ENCODE peak calls at places on chromosomes 2 and 18, in four cellular contexts. I is heart right ventricle, Z is Peyer's patch, U is IMR-90. F is an unnamed sample. For H3K27me3 and H3K36me3, the result is how much of the 10 kb centered on the place peaks cover.

GRCh38 chr2:231662028-231662810 is 46.1 kb upstream of the PTMA start:
- DNase-seq in I (peak), Z (peak), U (peak), F (peak)

GRCh38 chr18:68275616-68276015 is 439.3 kb downstream of the TMX3 start:
- DNase-seq in I (no peak), Z (no peak), U (peak), F (no peak)

GRCh38 chr2:240374085-240374907 is 61.2 kb upstream of the GPC1 start:
- DNase-seq in I (peak), Z (peak), U (peak), F (no peak)

GRCh38 chr18:24987271-24987932 is 364.6 kb downstream of the ZNF521 start:
- DNase-seq in I (peak), Z (no peak), U (peak), F (no peak)

GRCh38 chr2:188181884-188182283 is 109.8 kb upstream of the GULP1 start:
- DNase-seq in I (no peak), Z (no peak), U (no peak), F (no peak)

GRCh38 chr2:206217743-206218520 is 56.5 kb upstream of the ZDBF2 start:
- DNase-seq in I (no peak), Z (no peak), U (no peak), F (no peak)

GRCh38 chr2:110105608-110106467 is 9.8 kb downstream of the MALL start:
- DNase-seq in I (no peak), Z (no peak), U (peak), F (no peak)

GRCh38 chr2:175036582-175037018 is 31.4 kb upstream of the CHN1 start:
- DNase-seq in I (no peak), Z (no peak), U (peak), F (peak)

GRCh38 chr2:241153616-241154015 is 3.3 kb downstream of the PPP1R7 start:
- DNase-seq in I (no peak), Z (no peak), U (peak), F (no peak)

GRCh38 chr2:10457846-10458563 is 9.9 kb upstream of the ODC1 start:
- DNase-seq in I (no peak), Z (no peak), U (peak), F (no peak)

GRCh38 chr2:102841107-102841840 is 79.4 kb downstream of the TMEM182 start:
- DNase-seq in I (peak), Z (no peak), U (peak), F (peak)

GRCh38 chr2:227761734-227762476 is 16.2 kb downstream of the SCYGR8 start:
- DNase-seq in I (no peak), Z (no peak), U (peak), F (no peak)

GRCh38 chr18:57980573-57981348 is 63.3 kb upstream of the NEDD4L start:
- DNase-seq in I (no peak), Z (no peak), U (no peak), F (no peak)

DNA sequence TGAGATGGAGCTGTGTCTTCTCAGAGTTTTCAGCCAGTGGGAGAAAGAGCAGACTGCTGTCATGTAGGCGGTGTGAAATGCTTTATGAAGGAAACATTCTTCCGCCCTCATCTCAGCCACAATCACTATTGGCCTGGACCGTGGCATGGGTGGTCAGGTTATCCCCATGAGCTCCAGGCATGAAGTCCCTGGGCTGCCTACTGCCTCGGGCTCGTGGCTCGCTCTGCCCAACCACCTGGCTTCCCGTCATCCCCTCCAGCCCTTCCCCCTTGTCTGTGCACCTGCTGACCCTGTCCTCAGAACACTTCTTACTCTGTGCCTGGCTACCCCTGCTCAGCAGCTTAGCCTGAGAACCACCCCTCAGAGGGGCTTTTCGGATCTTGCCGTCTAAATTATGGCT is 15.5 kb downstream of the COLEC11 start:
- DNase-seq in I (no peak), Z (no peak), U (no peak), F (no peak)
- H3K27me3 ChIP-seq in I (under half), Z (under half), U (under half), F (under half)

GRCh38 chr2:73856214-73856613 is 27.5 kb downstream of the STAMBP start:
- DNase-seq in I (no peak), Z (no peak), U (peak), F (no peak)

GRCh38 chr2:73855526-73855925 is 26.8 kb downstream of the STAMBP start:
- DNase-seq in I (no peak), Z (no peak), U (peak), F (no peak)

GRCh38 chr2:73862987-73863386 is 29.8 kb upstream of the ACTG2 start:
- DNase-seq in I (no peak), Z (no peak), U (no peak), F (no peak)

DNA sequence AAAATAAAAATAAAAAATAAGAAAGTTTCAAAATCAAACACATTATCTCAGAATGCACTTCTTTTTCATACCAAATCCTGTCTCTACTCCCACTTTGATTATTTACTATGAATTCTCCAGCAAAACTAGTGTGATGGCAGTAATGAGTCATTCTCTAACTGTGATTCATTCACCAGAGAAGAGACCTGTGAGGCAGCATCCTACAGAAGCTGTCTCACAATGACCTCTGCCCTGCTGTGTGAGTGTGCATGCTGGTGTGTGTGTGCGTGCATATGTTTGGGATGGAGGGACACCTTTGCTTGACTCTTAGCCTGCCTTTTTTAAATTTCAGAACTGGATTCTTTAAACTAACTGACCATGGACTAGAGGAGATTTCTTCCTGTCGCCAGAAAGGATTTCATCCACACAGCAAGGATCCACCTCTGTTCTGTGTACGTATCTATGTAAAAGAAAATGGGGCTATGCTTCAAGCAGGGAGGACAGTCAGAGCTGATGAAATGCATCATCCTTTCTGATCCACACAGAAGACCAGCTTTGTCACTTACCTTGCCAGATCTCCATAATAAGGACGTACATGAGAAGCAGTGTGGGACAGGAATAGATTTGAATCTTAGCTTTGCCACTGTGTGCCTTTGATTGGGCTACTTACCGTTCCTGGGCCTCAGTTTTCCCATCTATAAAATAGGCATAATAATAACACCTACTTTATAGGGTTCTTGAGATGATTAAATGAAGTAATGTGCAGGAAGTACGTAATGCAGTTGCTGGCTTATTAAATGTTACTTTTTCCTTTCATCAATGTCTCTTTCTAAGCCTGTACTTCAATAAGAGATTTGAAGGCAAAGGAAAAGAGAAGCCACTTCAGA is 31.2 kb downstream of the STAMBP start:
- DNase-seq in I (no peak), Z (no peak), U (peak), F (no peak)
- H3K36me3 ChIP-seq in I (under half), Z (under half), U (under half), F (under half)

GRCh38 chr2:219542931-219543595 is 546 bp downstream of the CHPF start:
- DNase-seq in I (no peak), Z (no peak), U (peak), F (no peak)

GRCh38 chr2:219539926-219540678 is 3.5 kb downstream of the CHPF start:
- DNase-seq in I (no peak), Z (no peak), U (no peak), F (no peak)

GRCh38 chr2:219541611-219542180 is 1.9 kb downstream of the CHPF start:
- DNase-seq in I (peak), Z (peak), U (peak), F (peak)

GRCh38 chr2:219539295-219539788 is 4.3 kb downstream of the CHPF start:
- DNase-seq in I (no peak), Z (no peak), U (no peak), F (no peak)

DNA sequence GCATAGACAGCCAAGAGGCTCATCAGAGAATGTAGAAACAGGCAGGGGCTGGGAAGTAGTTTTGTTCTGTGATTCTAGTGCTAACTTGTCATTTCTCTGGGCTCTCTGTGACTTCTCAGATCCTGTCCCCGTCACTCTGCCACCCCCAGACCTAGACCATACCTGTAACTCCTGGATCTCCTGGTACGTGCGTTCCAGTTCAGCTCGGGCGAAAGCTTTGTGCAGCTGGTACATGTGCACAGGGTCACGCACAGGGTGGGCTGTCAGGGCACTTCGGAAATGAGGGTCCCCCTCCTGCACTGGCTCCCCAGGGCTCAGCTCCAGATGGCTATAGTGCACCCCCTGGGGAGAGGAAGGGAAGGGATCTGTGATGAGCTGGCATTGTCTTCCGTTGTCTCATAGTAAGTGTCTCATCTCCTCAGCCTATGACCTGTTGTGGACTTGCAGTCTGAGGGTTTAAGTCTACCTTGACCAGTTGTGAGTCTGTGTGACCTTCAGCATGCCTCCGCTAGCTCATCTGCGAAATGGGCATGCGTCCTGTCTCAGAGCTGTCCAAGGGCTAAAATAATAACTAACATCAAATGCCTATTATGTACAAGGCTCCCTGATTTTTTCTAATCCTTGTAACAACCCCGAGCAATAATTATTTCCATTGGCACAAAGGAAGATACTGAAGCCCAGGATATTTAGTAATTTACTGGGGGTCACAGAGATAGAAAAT is 2.7 kb downstream of the CHPF start:
- DNase-seq in I (no peak), Z (no peak), U (no peak), F (no peak)
- TF ChIP-seq CTCF in I (no peak), Z (no peak), U (no peak), F (no peak)

GRCh38 chr2:172094319-172095145 is 8.2 kb downstream of the DLX2 start:
- DNase-seq in I (no peak), Z (no peak), U (no peak), F (no peak)
- H3K27me3 ChIP-seq in I (half or more), Z (under half), U (half or more), F (under half)

DNA sequence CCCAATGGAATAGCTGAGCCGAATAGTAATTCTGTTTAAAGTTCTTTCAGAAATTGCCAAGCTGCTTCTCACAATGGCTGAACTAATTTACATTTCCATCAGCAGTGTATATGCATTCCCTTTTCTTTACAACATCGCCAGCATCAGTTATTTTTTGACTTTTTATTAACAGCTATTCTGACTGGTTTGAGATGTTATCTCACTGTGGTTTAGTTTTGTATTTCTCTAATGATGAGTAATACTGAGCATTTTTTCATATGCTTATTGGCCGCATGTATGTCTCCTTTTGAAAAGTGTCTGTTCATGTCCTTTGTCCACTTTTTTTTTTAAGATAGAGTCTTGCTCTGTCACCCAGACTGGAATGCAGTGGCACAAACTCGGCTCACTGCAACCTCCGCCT is 100.7 kb downstream of the C2orf74 start:
- DNase-seq in I (no peak), Z (no peak), U (peak), F (no peak)
- H3K36me3 ChIP-seq in I (under half), Z (under half), U (under half), F (under half)

DNA sequence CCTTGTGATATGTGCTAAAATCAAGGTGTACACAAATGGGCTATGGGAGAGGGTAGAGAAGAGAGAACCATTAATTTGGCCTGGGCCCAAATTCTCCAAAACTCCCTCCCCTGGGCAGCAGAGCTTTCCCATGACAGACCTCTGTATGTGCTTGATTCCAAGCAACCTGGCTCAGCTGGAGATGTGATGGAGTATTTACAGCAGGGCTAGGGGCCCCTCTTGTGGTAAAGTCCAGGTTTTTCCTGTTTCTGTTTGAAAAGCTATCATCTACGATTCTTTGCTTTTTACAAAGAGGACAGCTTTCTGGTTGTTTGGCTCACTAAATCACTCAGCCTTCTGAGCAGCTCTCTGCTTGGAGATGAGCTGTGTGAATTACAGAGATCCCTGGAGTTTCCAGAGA is 40.3 kb downstream of the KCNS3 start:
- DNase-seq in I (no peak), Z (no peak), U (peak), F (no peak)
- TF ChIP-seq CTCF in I (no peak), Z (no peak), U (peak), F (no peak)

F was measured in GM06990.